ENCODE peak calls at places on chromosomes 5 and 9, in eight cellular contexts. One of them, this sample, is unnamed.

GRCh38 chr9:21580636-21581353 is 98.7 kb upstream of the IFNE start:
- DNase-seq in HuH-7.5: no peak
- DNase-seq in stimulated activated CD4-positive, alpha-beta T cell treated with anti-CD3 and anti-CD28 coated beads, Interleukin-4, amount 100 ng/mL, for 24 hours: no peak
- DNase-seq in HT1080: no peak
- DNase-seq in GM13976: no peak
- DNase-seq in amniotic stem cell: no peak
- DNase-seq in kidney: no peak
- DNase-seq in B cell: no peak
- DNase-seq in this sample: no peak

GRCh38 chr5:172758077-172758835 is 12.7 kb downstream of the DUSP1 start:
- DNase-seq in stimulated activated CD4-positive, alpha-beta T cell treated with anti-CD3 and anti-CD28 coated beads, Interleukin-4, amount 100 ng/mL, for 24 hours: no peak
- DNase-seq in kidney: no peak
- DNase-seq in HuH-7.5: no peak
- DNase-seq in HT1080: peak
- DNase-seq in GM13976: no peak
- DNase-seq in B cell: no peak
- DNase-seq in amniotic stem cell: peak
- DNase-seq in this sample: no peak

GRCh38 chr5:114363837-114364236 is 2.0 kb downstream of the KCNN2 start:
- DNase-seq in kidney: no peak
- DNase-seq in stimulated activated CD4-positive, alpha-beta T cell treated with anti-CD3 and anti-CD28 coated beads, Interleukin-4, amount 100 ng/mL, for 24 hours: no peak
- DNase-seq in HT1080: no peak
- DNase-seq in B cell: no peak
- DNase-seq in amniotic stem cell: no peak
- DNase-seq in GM13976: no peak
- DNase-seq in HuH-7.5: no peak
- DNase-seq in this sample: no peak

GRCh38 chr9:98998441-98999151 is 54.9 kb downstream of the COL15A1 start:
- DNase-seq in B cell: peak
- DNase-seq in kidney: peak
- DNase-seq in HuH-7.5: peak
- DNase-seq in HT1080: peak
- DNase-seq in stimulated activated CD4-positive, alpha-beta T cell treated with anti-CD3 and anti-CD28 coated beads, Interleukin-4, amount 100 ng/mL, for 24 hours: peak
- DNase-seq in amniotic stem cell: no peak
- DNase-seq in GM13976: peak
- DNase-seq in this sample: peak

GRCh38 chr9:28051559-28051958 is 478.3 kb upstream of the C9orf72 start:
- DNase-seq in HuH-7.5: no peak
- DNase-seq in HT1080: no peak
- DNase-seq in stimulated activated CD4-positive, alpha-beta T cell treated with anti-CD3 and anti-CD28 coated beads, Interleukin-4, amount 100 ng/mL, for 24 hours: no peak
- DNase-seq in GM13976: no peak
- DNase-seq in amniotic stem cell: no peak
- DNase-seq in kidney: no peak
- DNase-seq in B cell: no peak
- DNase-seq in this sample: no peak

GRCh38 chr5:91135475-91136248 is 247.5 kb downstream of the ARRDC3 start:
- DNase-seq in kidney: no peak
- DNase-seq in HuH-7.5: no peak
- DNase-seq in HT1080: no peak
- DNase-seq in GM13976: no peak
- DNase-seq in amniotic stem cell: no peak
- DNase-seq in B cell: no peak
- DNase-seq in stimulated activated CD4-positive, alpha-beta T cell treated with anti-CD3 and anti-CD28 coated beads, Interleukin-4, amount 100 ng/mL, for 24 hours: no peak
- DNase-seq in this sample: no peak

GRCh38 chr5:165161204-165161603 is 1655.8 kb downstream of the MAT2B start:
- DNase-seq in B cell: no peak
- DNase-seq in GM13976: no peak
- DNase-seq in kidney: no peak
- DNase-seq in stimulated activated CD4-positive, alpha-beta T cell treated with anti-CD3 and anti-CD28 coated beads, Interleukin-4, amount 100 ng/mL, for 24 hours: no peak
- DNase-seq in HuH-7.5: no peak
- DNase-seq in HT1080: peak
- DNase-seq in amniotic stem cell: no peak
- DNase-seq in this sample: no peak

GRCh38 chr9:3035594-3036389 is 191.9 kb upstream of the PUM3 start:
- DNase-seq in B cell: no peak
- DNase-seq in kidney: no peak
- DNase-seq in stimulated activated CD4-positive, alpha-beta T cell treated with anti-CD3 and anti-CD28 coated beads, Interleukin-4, amount 100 ng/mL, for 24 hours: no peak
- DNase-seq in HT1080: no peak
- DNase-seq in HuH-7.5: no peak
- DNase-seq in GM13976: no peak
- DNase-seq in amniotic stem cell: no peak
- DNase-seq in this sample: no peak

GRCh38 chr5:154686490-154686889 is 68.7 kb upstream of the LARP1 start:
- DNase-seq in amniotic stem cell: no peak
- DNase-seq in GM13976: no peak
- DNase-seq in stimulated activated CD4-positive, alpha-beta T cell treated with anti-CD3 and anti-CD28 coated beads, Interleukin-4, amount 100 ng/mL, for 24 hours: no peak
- DNase-seq in HuH-7.5: no peak
- DNase-seq in kidney: no peak
- DNase-seq in B cell: no peak
- DNase-seq in HT1080: no peak
- DNase-seq in this sample: no peak

GRCh38 chr5:174737335-174737734 is 13.0 kb downstream of the MSX2 start:
- DNase-seq in kidney: no peak
- DNase-seq in stimulated activated CD4-positive, alpha-beta T cell treated with anti-CD3 and anti-CD28 coated beads, Interleukin-4, amount 100 ng/mL, for 24 hours: no peak
- DNase-seq in HuH-7.5: no peak
- DNase-seq in GM13976: no peak
- DNase-seq in amniotic stem cell: no peak
- DNase-seq in HT1080: no peak
- DNase-seq in B cell: no peak
- DNase-seq in this sample: no peak

GRCh38 chr5:41738695-41739354 is 131.4 kb downstream of the OXCT1 start:
- DNase-seq in HuH-7.5: no peak
- DNase-seq in kidney: no peak
- DNase-seq in GM13976: no peak
- DNase-seq in stimulated activated CD4-positive, alpha-beta T cell treated with anti-CD3 and anti-CD28 coated beads, Interleukin-4, amount 100 ng/mL, for 24 hours: no peak
- DNase-seq in amniotic stem cell: no peak
- DNase-seq in B cell: no peak
- DNase-seq in HT1080: no peak
- DNase-seq in this sample: no peak

GRCh38 chr9:134496413-134497282 is 145.0 kb upstream of the COL5A1 start:
- DNase-seq in HuH-7.5: no peak
- DNase-seq in GM13976: no peak
- DNase-seq in B cell: no peak
- DNase-seq in stimulated activated CD4-positive, alpha-beta T cell treated with anti-CD3 and anti-CD28 coated beads, Interleukin-4, amount 100 ng/mL, for 24 hours: no peak
- DNase-seq in kidney: peak
- DNase-seq in amniotic stem cell: no peak
- DNase-seq in HT1080: peak
- DNase-seq in this sample: peak

GRCh38 chr5:161846731-161847130 is 1.2 kb upstream of the GABRA1 start:
- DNase-seq in HT1080: peak
- DNase-seq in kidney: no peak
- DNase-seq in amniotic stem cell: no peak
- DNase-seq in stimulated activated CD4-positive, alpha-beta T cell treated with anti-CD3 and anti-CD28 coated beads, Interleukin-4, amount 100 ng/mL, for 24 hours: no peak
- DNase-seq in B cell: no peak
- DNase-seq in GM13976: no peak
- DNase-seq in HuH-7.5: no peak
- DNase-seq in this sample: no peak

GRCh38 chr9:73259086-73259696 is 107.5 kb downstream of the ANXA1 start:
- DNase-seq in stimulated activated CD4-positive, alpha-beta T cell treated with anti-CD3 and anti-CD28 coated beads, Interleukin-4, amount 100 ng/mL, for 24 hours: no peak
- DNase-seq in amniotic stem cell: no peak
- DNase-seq in B cell: no peak
- DNase-seq in kidney: no peak
- DNase-seq in GM13976: no peak
- DNase-seq in HT1080: no peak
- DNase-seq in HuH-7.5: no peak
- DNase-seq in this sample: no peak

GRCh38 chr5:77259479-77259878 is 49.0 kb downstream of the PDE8B start:
- DNase-seq in GM13976: peak
- DNase-seq in HuH-7.5: no peak
- DNase-seq in stimulated activated CD4-positive, alpha-beta T cell treated with anti-CD3 and anti-CD28 coated beads, Interleukin-4, amount 100 ng/mL, for 24 hours: no peak
- DNase-seq in amniotic stem cell: no peak
- DNase-seq in kidney: no peak
- DNase-seq in B cell: no peak
- DNase-seq in HT1080: peak
- DNase-seq in this sample: no peak

GRCh38 chr5:95808013-95808685 is 14.4 kb downstream of the GLRX start:
- DNase-seq in kidney: no peak
- DNase-seq in amniotic stem cell: no peak
- DNase-seq in HuH-7.5: no peak
- DNase-seq in stimulated activated CD4-positive, alpha-beta T cell treated with anti-CD3 and anti-CD28 coated beads, Interleukin-4, amount 100 ng/mL, for 24 hours: no peak
- DNase-seq in HT1080: no peak
- DNase-seq in B cell: no peak
- DNase-seq in GM13976: no peak
- DNase-seq in this sample: peak

GRCh38 chr5:82183828-82184227 is 94.3 kb downstream of the RPS23 start:
- DNase-seq in GM13976: no peak
- DNase-seq in HuH-7.5: no peak
- DNase-seq in HT1080: peak
- DNase-seq in stimulated activated CD4-positive, alpha-beta T cell treated with anti-CD3 and anti-CD28 coated beads, Interleukin-4, amount 100 ng/mL, for 24 hours: no peak
- DNase-seq in kidney: no peak
- DNase-seq in B cell: no peak
- DNase-seq in amniotic stem cell: no peak
- DNase-seq in this sample: no peak

GRCh38 chr9:14271078-14271673 is 42.8 kb downstream of the NFIB start:
- DNase-seq in B cell: no peak
- DNase-seq in HT1080: peak
- DNase-seq in HuH-7.5: no peak
- DNase-seq in amniotic stem cell: no peak
- DNase-seq in kidney: peak
- DNase-seq in GM13976: no peak
- DNase-seq in stimulated activated CD4-positive, alpha-beta T cell treated with anti-CD3 and anti-CD28 coated beads, Interleukin-4, amount 100 ng/mL, for 24 hours: no peak
- DNase-seq in this sample: peak

GRCh38 chr5:153447534-153447933 is 42.9 kb upstream of the GRIA1 start:
- DNase-seq in GM13976: no peak
- DNase-seq in amniotic stem cell: no peak
- DNase-seq in HuH-7.5: no peak
- DNase-seq in HT1080: no peak
- DNase-seq in stimulated activated CD4-positive, alpha-beta T cell treated with anti-CD3 and anti-CD28 coated beads, Interleukin-4, amount 100 ng/mL, for 24 hours: no peak
- DNase-seq in B cell: no peak
- DNase-seq in kidney: no peak
- DNase-seq in this sample: no peak

GRCh38 chr9:70962761-70963445 is 158.5 kb downstream of the TRPM3 start:
- DNase-seq in GM13976: no peak
- DNase-seq in kidney: no peak
- DNase-seq in amniotic stem cell: no peak
- DNase-seq in HuH-7.5: no peak
- DNase-seq in B cell: no peak
- DNase-seq in stimulated activated CD4-positive, alpha-beta T cell treated with anti-CD3 and anti-CD28 coated beads, Interleukin-4, amount 100 ng/mL, for 24 hours: no peak
- DNase-seq in HT1080: no peak
- DNase-seq in this sample: no peak

GRCh38 chr5:180313677-180314076 is 21.8 kb upstream of the MAPK9 start:
- DNase-seq in amniotic stem cell: peak
- DNase-seq in GM13976: no peak
- DNase-seq in HuH-7.5: peak
- DNase-seq in stimulated activated CD4-positive, alpha-beta T cell treated with anti-CD3 and anti-CD28 coated beads, Interleukin-4, amount 100 ng/mL, for 24 hours: peak
- DNase-seq in B cell: no peak
- DNase-seq in kidney: peak
- DNase-seq in HT1080: no peak
- DNase-seq in this sample: no peak

GRCh38 chr5:134603059-134603458 is 29.6 kb downstream of the SAR1B start:
- DNase-seq in stimulated activated CD4-positive, alpha-beta T cell treated with anti-CD3 and anti-CD28 coated beads, Interleukin-4, amount 100 ng/mL, for 24 hours: no peak
- DNase-seq in GM13976: no peak
- DNase-seq in HT1080: peak
- DNase-seq in HuH-7.5: no peak
- DNase-seq in kidney: no peak
- DNase-seq in amniotic stem cell: peak
- DNase-seq in B cell: no peak
- DNase-seq in this sample: no peak

This sample was measured in transverse colon.